ENCODE peak calls at places on chromosomes 4 and X, in four cellular contexts. V is ACHN, X is RWPE1, J is Peyer's patch. F is an unnamed sample.

GRCh38 chrX:2908125-2908685 is 20.9 kb downstream of the ARSD start:
- DNase-seq in V (no peak), X (no peak), J (no peak), F (no peak)

GRCh38 chr4:185833055-185833598 is 21.1 kb upstream of the SORBS2 start:
- DNase-seq in V (peak), X (no peak), J (no peak), F (no peak)

GRCh38 chr4:147104768-147105167 is 159.1 kb upstream of the TTC29 start:
- DNase-seq in V (no peak), X (no peak), J (no peak), F (no peak)

GRCh38 chrX:11968991-11969390 is 169.3 kb upstream of the FRMPD4 start:
- DNase-seq in V (no peak), X (no peak), J (no peak), F (no peak)

GRCh38 chr4:18404642-18405041 is 383.1 kb upstream of the LCORL start:
- DNase-seq in V (no peak), X (no peak), J (no peak), F (no peak)

GRCh38 chrX:119809185-119809666 is 17.8 kb upstream of the RPL39 start:
- DNase-seq in V (no peak), X (no peak), J (no peak), F (no peak)

GRCh38 chrX:123835661-123836371 is 24.0 kb upstream of the XIAP start:
- DNase-seq in V (peak), X (peak), J (no peak), F (no peak)

GRCh38 chr4:107757860-107758476 is 37.9 kb upstream of the PAPSS1 start:
- DNase-seq in V (peak), X (peak), J (no peak), F (peak)

GRCh38 chrX:110097920-110098319 is 95.0 kb downstream of the TMEM164 start:
- DNase-seq in V (no peak), X (no peak), J (no peak), F (no peak)

GRCh38 chr4:15601862-15602261 is 53.3 kb downstream of the FBXL5 start:
- DNase-seq in V (no peak), X (no peak), J (no peak), F (no peak)

GRCh38 chr4:70945046-70945445 is 42.9 kb downstream of the MOB1B start:
- DNase-seq in V (no peak), X (no peak), J (no peak), F (no peak)

GRCh38 chrX:50787099-50787498 is 26.9 kb downstream of the SHROOM4 start:
- DNase-seq in V (no peak), X (no peak), J (no peak), F (no peak)

GRCh38 chr4:5198586-5198985 is 147.3 kb downstream of the STK32B start:
- DNase-seq in V (no peak), X (no peak), J (no peak), F (no peak)

GRCh38 chrX:135737361-135738071 is 24.1 kb downstream of the CT45A1 start:
- DNase-seq in V (peak), X (no peak), J (no peak), F (no peak)

GRCh38 chrX:140346711-140347110 is 158.2 kb downstream of the SOX3 start:
- DNase-seq in V (no peak), X (no peak), J (no peak), F (no peak)

GRCh38 chrX:154091678-154092077 is 5.8 kb downstream of the MECP2 start:
- DNase-seq in V (no peak), X (no peak), J (no peak), F (no peak)

GRCh38 chr4:7206856-7207567 is 14.7 kb downstream of the SORCS2 start:
- DNase-seq in V (peak), X (peak), J (peak), F (no peak)

GRCh38 chr4:132108784-132109183 is 1040.3 kb upstream of the PCDH10 start:
- DNase-seq in V (no peak), X (peak), J (no peak), F (no peak)

GRCh38 chrX:9670136-9670905 is 95.3 kb downstream of the GPR143 start:
- DNase-seq in V (no peak), X (no peak), J (no peak), F (peak)

GRCh38 chr4:159129822-159130550 is 27.1 kb downstream of the RAPGEF2 start:
- DNase-seq in V (no peak), X (no peak), J (no peak), F (no peak)

GRCh38 chr4:56511098-56511497 is 5.5 kb downstream of the ARL9 start:
- DNase-seq in V (no peak), X (no peak), J (no peak), F (no peak)

GRCh38 chr4:76856183-76856969 is 41.6 kb downstream of the SOWAHB start:
- DNase-seq in V (no peak), X (no peak), J (no peak), F (no peak)

GRCh38 chr4:176195184-176195978 is at the start of gene SPATA4:
- DNase-seq in V (peak), X (peak), J (peak), F (peak)

GRCh38 chr4:107243141-107243779 is 207.1 kb upstream of the DKK2 start:
- DNase-seq in V (no peak), X (no peak), J (no peak), F (no peak)

GRCh38 chrX:23365541-23365940 is 30.9 kb downstream of the PTCHD1 start:
- DNase-seq in V (no peak), X (no peak), J (no peak), F (no peak)

GRCh38 chr4:174089711-174090110 is 193.8 kb downstream of the FBXO8 start:
- DNase-seq in V (no peak), X (no peak), J (no peak), F (no peak)

GRCh38 chr4:20249333-20249732 is 2.4 kb upstream of the SLIT2 start:
- DNase-seq in V (peak), X (no peak), J (no peak), F (peak)

GRCh38 chr4:163681208-163681821 is 186.8 kb downstream of the TMA16 start:
- DNase-seq in V (no peak), X (no peak), J (peak), F (no peak)